ENCODE peak calls at places on chromosome 21, in ten cellular contexts. G is lower lobe of right lung, A is ascending aorta, K is cardiac fibroblast, O is fibroblast of pulmonary artery, S is AG09319, F is fibroblast of lung, D is B cell, N is Calu3, Q is hepatocyte. H is an unnamed sample.
A peak's percentile ranks its signal among the peaks of the same experiment; 100 is the strongest.

GRCh38 chr21:38306407-38306806 is 49.6 kb downstream of the KCNJ15 start:
- DNase-seq in G (no peak), A (no peak), K (peak; percentile 71), O (peak; percentile 87), S (no peak), F (no peak), D (no peak), N (no peak), Q (no peak), H (no peak)

GRCh38 chr21:15138475-15138874 is 73.7 kb upstream of the NRIP1 start:
- DNase-seq in G (no peak), A (no peak), K (no peak), O (no peak), S (no peak), F (no peak), D (no peak), N (peak; percentile 28), Q (no peak), H (no peak)

GRCh38 chr21:22728091-22728490 is 1729.9 kb downstream of the NCAM2 start:
- DNase-seq in G (no peak), A (no peak), K (no peak), O (no peak), S (no peak), F (no peak), D (no peak), N (no peak), Q (no peak), H (no peak)

GRCh38 chr21:18049461-18049860 is 195.2 kb upstream of the CHODL start:
- DNase-seq in G (no peak), A (no peak), K (no peak), O (no peak), S (no peak), F (no peak), D (no peak), N (no peak), Q (no peak), H (no peak)

GRCh38 chr21:38486705-38487104 is 11.6 kb downstream of the ERG start:
- DNase-seq in G (no peak), A (no peak), K (no peak), O (no peak), S (no peak), F (no peak), D (no peak), N (no peak), Q (no peak), H (no peak)

GRCh38 chr21:38619865-38620513 is 121.7 kb upstream of the ERG start:
- DNase-seq in G (no peak), A (no peak), K (peak; percentile 86), O (peak; percentile 92), S (no peak), F (no peak), D (no peak), N (no peak), Q (no peak), H (no peak)

GRCh38 chr21:45927851-45928850 is 53.4 kb upstream of the COL6A1 start:
- DNase-seq in G (no peak), A (no peak), K (no peak), O (no peak), S (no peak), F (no peak), D (no peak), N (no peak), Q (no peak), H (no peak)

GRCh38 chr21:26769613-26770188 is 75.5 kb downstream of the ADAMTS1 start:
- DNase-seq in G (no peak), A (no peak), K (peak; percentile 80), O (peak; percentile 78), S (peak; percentile 25), F (peak; percentile 84), D (no peak), N (peak; percentile 14), Q (peak; percentile 71), H (no peak)

GRCh38 chr21:29187939-29188338 is 57.5 kb downstream of the MAP3K7CL start:
- DNase-seq in G (no peak), A (no peak), K (peak; percentile 91), O (peak; percentile 94), S (peak; percentile 69), F (peak; percentile 92), D (no peak), N (peak; percentile 38), Q (no peak), H (no peak)

GRCh38 chr21:28207776-28208175 is 784.9 kb downstream of the LTN1 start:
- DNase-seq in G (no peak), A (no peak), K (peak; percentile 74), O (peak; percentile 45), S (peak; percentile 66), F (peak; percentile 71), D (no peak), N (no peak), Q (no peak), H (no peak)

GRCh38 chr21:38965910-38966504 is 160.3 kb downstream of the ETS2 start:
- DNase-seq in G (peak; percentile 80), A (no peak), K (no peak), O (no peak), S (no peak), F (peak; percentile 75), D (no peak), N (peak; percentile 79), Q (peak; percentile 80), H (no peak)

GRCh38 chr21:34836103-34836932 is 167.5 kb downstream of the CLIC6 start:
- DNase-seq in G (peak; percentile 86), A (peak; percentile 72), K (peak; percentile 98), O (peak; percentile 99), S (peak; percentile 96), F (peak; percentile 100), D (no peak), N (peak; percentile 74), Q (peak; percentile 85), H (no peak)
- TF ChIP-seq CTCF in G (no peak), A (no peak), K (no peak), O (no peak), S (no peak), F (no peak), D (no peak), N (no peak), Q (no peak), H (no peak)

DNA sequence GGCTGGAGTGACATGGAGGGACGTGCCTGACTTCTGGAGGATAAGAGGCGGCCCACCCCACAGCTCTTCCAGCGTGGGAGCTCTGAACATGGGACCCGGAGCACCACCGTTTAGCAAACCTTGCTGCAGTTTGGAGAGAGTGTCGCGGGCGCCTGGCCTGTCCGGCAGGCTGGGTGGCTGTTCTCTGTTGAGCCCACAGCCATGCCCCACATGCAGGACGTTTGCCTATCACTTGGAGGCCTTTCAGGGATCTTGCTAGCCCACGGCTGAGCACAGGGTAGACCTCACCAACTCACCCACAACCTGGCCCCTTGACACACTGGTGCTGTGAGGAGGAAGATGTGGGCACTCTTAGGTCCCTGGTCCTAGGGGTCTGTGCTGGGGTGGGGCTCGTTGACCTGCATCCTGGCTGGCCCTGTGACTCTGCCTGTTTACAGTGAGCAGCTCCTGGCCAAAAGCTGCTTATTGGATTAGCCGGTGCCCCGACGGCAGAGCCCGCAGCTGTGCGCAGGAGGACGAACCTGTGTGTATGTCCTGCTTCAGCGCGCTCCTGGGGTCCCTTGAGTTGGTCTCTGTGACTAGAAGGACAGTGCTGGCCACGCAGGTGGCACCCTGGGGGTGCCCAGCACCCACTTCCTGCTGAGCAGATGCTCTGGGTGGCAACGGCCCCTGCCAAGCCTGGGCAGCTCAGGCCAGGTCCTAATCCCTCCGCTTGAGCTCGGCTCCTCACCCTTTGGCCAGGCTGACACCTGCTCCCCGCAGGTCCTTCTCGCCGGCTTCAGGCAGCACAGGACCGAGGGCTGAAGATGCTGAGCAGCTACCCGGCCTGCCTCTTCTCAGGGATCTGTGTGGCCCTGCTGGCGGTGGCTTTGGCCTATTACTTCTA is 72.4 kb upstream of the TRAPPC10 start:
- DNase-seq in G (no peak), A (no peak), K (no peak), O (no peak), S (no peak), F (no peak), D (no peak), N (no peak), Q (no peak), H (no peak)
- TF ChIP-seq CTCF in G (no peak), A (no peak), K (no peak), O (no peak), S (no peak), F (no peak), D (peak; percentile 48), N (no peak), Q (no peak), H (no peak)

GRCh38 chr21:25640671-25641292 is 1.7 kb downstream of the JAM2 start:
- DNase-seq in G (no peak), A (no peak), K (no peak), O (no peak), S (no peak), F (no peak), D (no peak), N (no peak), Q (no peak), H (no peak)

GRCh38 chr21:25637846-25638245 is 1.2 kb upstream of the JAM2 start:
- DNase-seq in G (no peak), A (no peak), K (no peak), O (no peak), S (no peak), F (no peak), D (no peak), N (no peak), Q (no peak), H (no peak)

GRCh38 chr21:25638634-25639166 is 358 bp upstream of the JAM2 start:
- DNase-seq in G (no peak), A (no peak), K (peak; percentile 42), O (peak; percentile 38), S (no peak), F (peak; percentile 55), D (no peak), N (no peak), Q (no peak), H (no peak)

GRCh38 chr21:25639922-25640670 is 1.0 kb downstream of the JAM2 start:
- DNase-seq in G (no peak), A (no peak), K (no peak), O (no peak), S (no peak), F (no peak), D (no peak), N (no peak), Q (peak; percentile 22), H (peak; percentile 42)

DNA sequence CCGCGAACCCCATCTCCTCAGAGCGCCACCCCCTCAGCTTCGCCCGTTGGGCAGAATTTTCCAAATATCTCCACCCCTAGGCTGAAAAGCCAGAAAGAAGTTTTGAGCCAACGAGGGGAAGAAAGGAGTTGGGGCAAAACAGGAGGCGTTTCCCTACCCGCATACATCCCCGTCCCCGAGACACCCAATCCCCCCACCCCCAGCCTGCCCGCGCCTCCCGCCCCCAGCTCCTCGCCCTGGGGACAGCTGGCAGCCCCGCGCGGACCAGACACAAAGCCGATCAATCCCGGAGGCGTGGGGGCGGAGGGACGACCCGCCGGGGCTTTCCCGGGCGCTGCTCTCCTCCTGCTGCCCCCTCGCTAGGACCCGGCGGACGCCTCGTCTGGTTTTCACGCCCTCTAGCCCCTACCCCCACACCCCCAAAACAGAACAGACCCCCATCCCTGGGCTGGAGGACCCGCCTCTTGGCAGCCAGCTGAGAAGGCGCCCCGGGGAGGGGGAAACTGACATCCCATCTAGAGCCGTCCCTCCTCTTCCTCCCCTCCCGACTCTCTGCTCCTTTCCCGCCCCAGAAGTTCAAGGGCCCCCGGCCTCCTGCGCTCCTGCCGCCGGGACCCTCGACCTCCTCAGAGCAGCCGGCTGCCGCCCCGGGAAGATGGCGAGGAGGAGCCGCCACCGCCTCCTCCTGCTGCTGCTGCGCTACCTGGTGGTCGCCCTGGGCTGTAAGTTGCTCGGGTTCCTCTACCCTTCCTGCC is at the start of gene JAM2:
- DNase-seq in G (peak; percentile 48), A (no peak), K (peak; percentile 12), O (peak; percentile 6), S (no peak), F (peak; percentile 36), D (peak; percentile 84), N (no peak), Q (peak; percentile 52), H (peak; percentile 83)
- TF ChIP-seq CTCF in G (peak; percentile 32), A (peak; percentile 45), K (peak; percentile 16), O (peak; percentile 23), S (peak; percentile 24), F (peak; percentile 46), D (no peak), N (no peak), Q (peak; percentile 55), H (peak; percentile 52)

GRCh38 chr21:43619856-43620255 is 39.4 kb downstream of the HSF2BP start:
- DNase-seq in G (no peak), A (no peak), K (no peak), O (peak; percentile 31), S (no peak), F (no peak), D (no peak), N (no peak), Q (no peak), H (no peak)
- TF ChIP-seq CTCF in G (no peak), A (no peak), K (peak; percentile 26), O (peak; percentile 18), S (no peak), F (no peak), D (no peak), N (no peak), Q (peak; percentile 38), H (no peak)

H was measured in GM10248.